ENCODE peak calls at places on chromosomes 12 and 14, in four cellular contexts. V, W, Y and B are unnamed samples.

GRCh38 chr12:16348435-16349131 is 1.1 kb downstream of the MGST1 start:
- DNase-seq in V (no peak), W (no peak), Y (peak; percentile 66), B (no peak)

GRCh38 chr12:93292731-93293566 is 84.8 kb upstream of the NUDT4 start:
- DNase-seq in V (no peak), W (no peak), Y (no peak), B (no peak)

GRCh38 chr14:61568572-61569011 is 126.7 kb upstream of the HIF1A start:
- DNase-seq in V (peak; percentile 74), W (peak; percentile 65), Y (peak; percentile 98), B (peak; percentile 76)

GRCh38 chr14:22845103-22845394 is 8.7 kb downstream of the MMP14 start:
- DNase-seq in V (no peak), W (peak; percentile 20), Y (no peak), B (no peak)

GRCh38 chr12:10406725-10407124 is 2.8 kb downstream of the KLRC4 start:
- DNase-seq in V (peak; percentile 26), W (no peak), Y (peak; percentile 66), B (no peak)

GRCh38 chr12:115201928-115202327 is 518.0 kb upstream of the TBX3 start:
- DNase-seq in V (no peak), W (no peak), Y (no peak), B (no peak)

GRCh38 chr12:98698603-98699463 is 53.7 kb downstream of the APAF1 start:
- DNase-seq in V (peak; percentile 82), W (no peak), Y (peak; percentile 68), B (peak; percentile 48)

GRCh38 chr12:57236224-57236924 is 6.9 kb downstream of the SHMT2 start:
- DNase-seq in V (no peak), W (peak; percentile 50), Y (no peak), B (no peak)

GRCh38 chr14:61406670-61407069 is 85.3 kb downstream of the PRKCH start:
- DNase-seq in V (no peak), W (no peak), Y (no peak), B (no peak)

GRCh38 chr14:54772451-54772881 is 130.2 kb downstream of the GCH1 start:
- DNase-seq in V (no peak), W (no peak), Y (no peak), B (no peak)

GRCh38 chr14:77347746-77348145 is 26.9 kb downstream of the GSTZ1 start:
- DNase-seq in V (no peak), W (no peak), Y (no peak), B (peak; percentile 43)

GRCh38 chr14:29039171-29039570 is 272.6 kb downstream of the FOXG1 start:
- DNase-seq in V (no peak), W (no peak), Y (no peak), B (no peak)

GRCh38 chr12:120066341-120066740 is 50.2 kb downstream of the RAB35 start:
- DNase-seq in V (no peak), W (no peak), Y (no peak), B (no peak)

GRCh38 chr12:34363050-34363673 is 340.9 kb downstream of the ALG10 start:
- DNase-seq in V (no peak), W (no peak), Y (no peak), B (no peak)

GRCh38 chr12:123135688-123136087 is 15.2 kb downstream of the PITPNM2 start:
- DNase-seq in V (no peak), W (no peak), Y (no peak), B (no peak)

GRCh38 chr12:8647968-8648367 is 14.7 kb downstream of the MFAP5 start:
- DNase-seq in V (no peak), W (no peak), Y (no peak), B (no peak)

GRCh38 chr12:83575326-83575725 is 888.6 kb downstream of the TMTC2 start:
- DNase-seq in V (no peak), W (no peak), Y (no peak), B (no peak)

GRCh38 chr14:75280831-75281690 is 2.4 kb downstream of the FOS start:
- DNase-seq in V (peak; percentile 35), W (no peak), Y (no peak), B (no peak)

DNA sequence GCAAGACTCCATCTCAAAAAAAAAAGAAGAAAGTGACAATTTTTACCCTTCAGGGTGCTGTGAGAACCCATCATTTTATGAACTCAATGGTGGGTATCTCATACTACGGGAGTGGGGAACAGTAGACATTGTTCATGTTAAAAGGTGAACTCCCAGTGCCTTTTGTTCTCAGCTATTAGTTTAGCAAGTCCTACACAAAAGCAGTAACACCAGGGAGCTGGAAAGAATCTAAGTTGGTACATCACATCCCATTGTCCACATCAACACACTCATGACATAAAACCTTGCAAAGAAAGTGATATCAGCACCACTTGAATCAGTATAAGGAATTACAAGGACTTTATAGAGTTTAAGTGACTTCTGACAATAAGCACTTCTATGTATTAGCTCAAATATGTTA is 47.4 kb upstream of the ABCC9 start:
- DNase-seq in V (no peak), W (no peak), Y (no peak), B (no peak)
- TF ChIP-seq CTCF in V (no peak), W (no peak), Y (no peak), B (no peak)

GRCh38 chr12:31324116-31324844 is 1.7 kb downstream of the SINHCAF start:
- DNase-seq in V (peak; percentile 84), W (peak; percentile 85), Y (peak; percentile 82), B (peak; percentile 75)
- TF ChIP-seq CTCF in V (no peak), W (peak; percentile 11), Y (peak; percentile 33), B (no peak)

DNA sequence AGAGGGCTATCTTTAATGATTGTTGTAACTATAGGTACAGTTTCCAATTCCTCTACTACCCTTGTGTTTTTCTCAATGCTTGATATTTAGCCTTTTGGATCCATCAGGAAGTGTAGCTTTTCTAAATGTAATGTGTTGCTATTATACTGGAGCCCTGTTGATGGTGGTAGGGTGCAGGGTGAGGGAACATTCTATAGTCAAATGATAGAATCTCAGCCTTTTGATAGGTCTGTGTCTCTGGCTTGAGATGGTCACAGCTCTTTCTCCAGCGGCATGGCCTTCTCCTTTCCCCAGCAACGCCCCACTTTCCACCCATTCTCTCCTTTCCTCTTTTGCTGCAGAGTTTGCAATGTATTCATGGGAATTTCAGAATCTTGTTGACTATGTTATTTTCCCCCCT is 398.6 kb downstream of the RERGL start:
- DNase-seq in V (no peak), W (no peak), Y (no peak), B (no peak)
- TF ChIP-seq CTCF in V (no peak), W (no peak), Y (no peak), B (no peak)

DNA sequence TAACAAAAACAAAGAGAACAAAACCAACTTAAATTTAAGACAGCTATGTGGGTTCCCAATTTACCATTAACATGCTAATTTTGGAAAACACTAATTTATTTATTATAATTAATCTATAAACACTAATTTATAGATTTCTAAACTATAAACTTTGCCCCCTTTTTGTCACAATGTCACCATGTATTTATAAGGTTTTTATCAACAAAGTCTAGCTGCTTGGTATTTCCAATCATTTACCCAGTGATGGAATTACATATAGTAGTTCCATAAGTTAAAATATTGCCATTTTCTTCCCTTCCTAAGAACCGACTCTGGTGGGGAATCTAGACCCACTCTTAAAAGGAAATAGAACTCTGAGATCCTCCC is 140.7 kb downstream of the PPM1H start:
- DNase-seq in V (no peak), W (no peak), Y (no peak), B (no peak)
- TF ChIP-seq CTCF in V (no peak), W (peak; percentile 13), Y (peak; percentile 4), B (no peak)

GRCh38 chr12:25960926-25961325 is 2.4 kb downstream of the RASSF8 start:
- DNase-seq in V (no peak), W (no peak), Y (no peak), B (no peak)

GRCh38 chr12:25957898-25958253 is 606 bp upstream of the RASSF8 start:
- DNase-seq in V (no peak), W (no peak), Y (no peak), B (no peak)

GRCh38 chr12:25958254-25959068 is at the start of gene RASSF8:
- DNase-seq in V (peak; percentile 77), W (peak; percentile 79), Y (no peak), B (peak; percentile 83)

GRCh38 chr12:25959069-25959961 is 833 bp downstream of the RASSF8 start:
- DNase-seq in V (peak; percentile 49), W (peak; percentile 64), Y (no peak), B (no peak)

GRCh38 chr12:25960176-25960575 is 1.7 kb downstream of the RASSF8 start:
- DNase-seq in V (peak; percentile 27), W (no peak), Y (no peak), B (no peak)
- TF ChIP-seq CTCF in V (no peak), W (no peak), Y (no peak), B (no peak)

DNA sequence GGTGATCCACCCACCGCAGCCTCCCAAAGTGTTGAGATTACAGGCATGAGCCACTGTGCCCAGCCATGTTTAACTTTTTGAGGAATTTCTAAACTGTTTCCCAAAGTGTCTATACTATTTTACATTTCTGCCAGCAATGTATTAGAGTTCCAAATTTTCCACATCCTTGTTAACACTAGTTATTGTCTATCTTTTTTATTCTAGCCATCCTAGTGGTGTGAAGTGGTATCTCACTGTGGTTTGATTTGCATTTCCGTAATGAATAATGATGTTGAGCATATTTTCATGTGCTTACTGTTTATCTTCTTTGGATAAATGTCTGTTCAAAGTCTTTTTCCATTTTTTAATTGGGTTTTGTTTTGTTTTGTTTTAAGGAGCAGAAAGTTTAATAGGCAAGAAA is 14.7 kb downstream of the TXNRD1 start:
- DNase-seq in V (no peak), W (no peak), Y (no peak), B (no peak)
- TF ChIP-seq CTCF in V (no peak), W (no peak), Y (no peak), B (no peak)

DNA sequence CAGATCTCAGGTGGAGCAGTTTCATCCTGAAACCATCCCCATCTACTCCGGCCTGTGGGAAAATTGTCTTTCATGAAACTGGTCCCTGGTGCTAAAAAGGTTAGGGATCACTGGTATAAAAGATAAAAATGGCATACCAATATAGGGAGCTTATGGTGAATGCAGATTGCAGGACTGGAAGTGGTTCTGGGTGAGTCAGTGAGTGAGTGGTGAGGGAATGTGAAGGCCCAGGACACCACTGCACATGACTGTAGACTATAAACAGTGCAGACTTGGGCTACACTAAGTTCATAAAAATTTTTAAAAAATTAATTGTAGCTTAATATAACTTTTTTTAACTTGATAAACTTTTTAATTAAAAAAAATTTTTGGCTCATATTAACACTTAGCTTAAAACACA is 67.0 kb upstream of the RD3L start:
- DNase-seq in V (no peak), W (no peak), Y (no peak), B (no peak)
- TF ChIP-seq CTCF in V (no peak), W (no peak), Y (no peak), B (no peak)

GRCh38 chr14:105489607-105490317 is 1.3 kb upstream of the TEDC1 start:
- DNase-seq in V (peak; percentile 93), W (peak; percentile 89), Y (peak; percentile 88), B (peak; percentile 84)
- TF ChIP-seq CTCF in V (peak; percentile 58), W (peak; percentile 63), Y (peak; percentile 79), B (peak; percentile 65)